ENCODE peak calls at places on chromosome 9, in nine cellular contexts. C is GM12892, R is spleen, D is Panc1, H is stomach, O is H1, I is GM12891, X is K562, M is upper lobe of left lung. U is an unnamed sample.

GRCh38 chr9:106880863-106881262 is 17.9 kb downstream of the ZNF462 start:
- DNase-seq in R (no peak), X (no peak), I (no peak), O (no peak), C (no peak), M (no peak), H (no peak), D (no peak), U (no peak)

GRCh38 chr9:96022445-96023031 is 147.0 kb downstream of the ERCC6L2 start:
- DNase-seq in I (no peak), H (no peak), O (peak), D (no peak), X (peak), R (peak), M (no peak), C (no peak), U (no peak)

GRCh38 chr9:114184071-114184470 is 28.7 kb downstream of the COL27A1 start:
- DNase-seq in M (no peak), R (peak), C (no peak), I (no peak), O (no peak), X (peak), D (no peak), H (no peak), U (no peak)

GRCh38 chr9:107681988-107682387 is 192.4 kb upstream of the KLF4 start:
- DNase-seq in M (no peak), C (no peak), X (no peak), D (no peak), R (no peak), I (no peak), H (no peak), O (no peak), U (no peak)

GRCh38 chr9:112248722-112249121 is 73.6 kb upstream of the SUSD1 start:
- DNase-seq in I (no peak), R (no peak), X (no peak), O (no peak), C (no peak), H (no peak), D (no peak), M (no peak), U (no peak)

GRCh38 chr9:113541019-113541900 is 77.7 kb downstream of the RGS3 start:
- DNase-seq in C (no peak), H (peak), O (no peak), M (no peak), R (peak), I (no peak), X (peak), D (no peak), U (no peak)

GRCh38 chr9:116555556-116556180 is 131.4 kb upstream of the TRIM32 start:
- DNase-seq in I (no peak), C (no peak), D (no peak), O (no peak), M (no peak), R (no peak), X (no peak), H (no peak), U (no peak)

GRCh38 chr9:134288731-134289130 is 37.5 kb upstream of the RXRA start:
- DNase-seq in H (no peak), M (no peak), D (no peak), R (peak), I (no peak), O (no peak), X (no peak), C (no peak), U (no peak)

GRCh38 chr9:35842795-35843194 is 13.8 kb downstream of the TMEM8B start:
- DNase-seq in C (no peak), X (no peak), I (peak), D (no peak), M (no peak), O (no peak), H (no peak), R (no peak), U (no peak)

GRCh38 chr9:101462558-101462957 is 27.0 kb upstream of the ALDOB start:
- DNase-seq in C (no peak), I (no peak), O (peak), D (no peak), H (no peak), X (peak), M (no peak), R (no peak), U (no peak)

GRCh38 chr9:132244582-132245455 is 83.0 kb downstream of the NTNG2 start:
- DNase-seq in H (peak), D (no peak), C (no peak), X (no peak), R (no peak), I (no peak), O (no peak), M (no peak), U (no peak)

GRCh38 chr9:93089481-93089991 is 6.5 kb upstream of the CARD19 start:
- DNase-seq in I (no peak), M (no peak), O (no peak), X (no peak), H (no peak), D (no peak), R (peak), C (no peak), U (no peak)

GRCh38 chr9:132182609-132183073 is 20.8 kb downstream of the NTNG2 start:
- DNase-seq in C (no peak), D (no peak), I (no peak), X (no peak), M (peak), O (no peak), R (no peak), H (no peak), U (no peak)

GRCh38 chr9:134316444-134317160 is 9.7 kb upstream of the RXRA start:
- DNase-seq in M (peak), X (peak), D (no peak), C (no peak), H (no peak), I (no peak), O (no peak), R (peak), U (no peak)

GRCh38 chr9:114845373-114845772 is 39.5 kb upstream of the TNFSF15 start:
- DNase-seq in D (no peak), C (no peak), R (no peak), I (no peak), M (peak), X (no peak), O (no peak), H (no peak), U (no peak)

GRCh38 chr9:130371196-130371966 is 73.4 kb upstream of the ASS1 start:
- DNase-seq in M (no peak), O (no peak), X (no peak), I (no peak), D (no peak), R (no peak), H (no peak), C (no peak), U (no peak)

GRCh38 chr9:116372081-116372673 is 218.6 kb downstream of the PAPPA start:
- DNase-seq in I (no peak), H (no peak), C (no peak), R (no peak), M (no peak), O (no peak), D (no peak), X (no peak), U (no peak)

GRCh38 chr9:125189011-125189360 is 617 bp downstream of the PPP6C start:
- DNase-seq in I (no peak), H (peak), D (no peak), O (no peak), X (no peak), M (no peak), C (peak), R (peak), U (no peak)

GRCh38 chr9:91948423-91949292 is 1.4 kb downstream of the ROR2 start:
- DNase-seq in D (no peak), R (no peak), O (no peak), C (no peak), X (peak), I (peak), H (peak), M (peak), U (no peak)

GRCh38 chr9:124752967-124753366 is 18.1 kb downstream of the NR6A1 start:
- DNase-seq in R (no peak), H (no peak), D (no peak), M (no peak), C (no peak), I (no peak), O (no peak), X (no peak), U (no peak)

GRCh38 chr9:110752766-110753165 is 84.2 kb downstream of the MUSK start:
- DNase-seq in C (no peak), M (no peak), X (no peak), O (no peak), D (peak), H (no peak), I (no peak), R (no peak), U (no peak)
- TF ChIP-seq POLR2AphosphoS5 in C (no peak), M (no peak), X (no peak), O (no peak), D (no peak), H (no peak), I (no peak), R (no peak), U (no peak)

DNA sequence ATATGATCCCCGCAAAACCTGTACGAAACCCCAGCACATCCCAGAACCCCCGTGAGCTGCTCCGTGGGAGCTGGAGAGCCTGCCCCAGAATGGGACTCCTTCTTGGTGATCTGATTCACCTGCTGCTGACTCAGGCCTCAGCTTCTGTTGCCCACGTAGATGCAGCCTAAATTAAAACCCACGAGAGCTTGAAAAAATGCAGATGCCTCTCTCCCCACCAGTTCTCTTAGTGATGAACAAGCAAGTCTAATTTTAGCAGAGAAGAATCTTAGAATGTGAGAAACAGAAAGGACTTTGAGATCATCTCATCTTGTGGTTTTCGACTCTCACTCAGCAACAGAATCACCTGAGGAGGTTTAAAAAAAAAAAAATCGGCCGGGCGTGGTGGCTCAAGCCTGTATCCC is 57.6 kb downstream of the TMOD1 start:
- DNase-seq in O (no peak), R (peak), M (no peak), D (no peak), C (no peak), X (no peak), I (peak), H (no peak), U (no peak)
- TF ChIP-seq POLR2AphosphoS5 in O (no peak), R (no peak), M (no peak), D (no peak), C (no peak), X (no peak), I (no peak), H (no peak), U (no peak)

GRCh38 chr9:28004900-28005299 is 431.6 kb upstream of the C9orf72 start:
- DNase-seq in I (no peak), X (no peak), M (no peak), C (no peak), H (no peak), R (no peak), D (no peak), O (no peak), U (no peak)
- TF ChIP-seq POLR2AphosphoS5 in I (no peak), X (no peak), M (no peak), C (no peak), H (no peak), R (no peak), D (no peak), O (no peak), U (no peak)

DNA sequence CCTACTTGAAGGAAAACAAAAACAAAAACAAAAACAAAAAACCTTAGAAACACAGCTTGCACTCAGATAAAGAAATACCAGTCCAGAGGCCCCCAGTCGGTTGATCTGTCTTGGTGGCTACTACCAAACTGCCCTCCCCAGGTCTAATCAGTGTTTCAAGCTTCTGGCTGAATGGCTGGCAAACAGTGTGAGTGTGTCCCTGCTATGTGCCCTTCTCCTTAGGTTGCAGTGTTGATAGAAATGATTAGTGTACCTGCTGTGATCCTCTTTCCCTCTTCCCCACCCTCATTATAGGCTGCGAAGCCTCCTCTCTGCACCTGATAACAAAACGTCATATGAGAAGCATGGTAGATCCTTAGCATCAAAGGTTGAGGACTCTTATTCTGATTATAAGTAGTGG is 12.8 kb downstream of the NR4A3 start:
- DNase-seq in H (no peak), M (no peak), I (no peak), X (no peak), O (no peak), D (no peak), R (no peak), C (no peak), U (no peak)
- TF ChIP-seq POLR2AphosphoS5 in H (no peak), M (no peak), I (no peak), X (no peak), O (no peak), D (no peak), R (no peak), C (no peak), U (no peak)

GRCh38 chr9:105694320-105694847 is at the start of gene TMEM38B:
- DNase-seq in D (no peak), R (peak), O (peak), H (peak), I (peak), X (peak), C (peak), M (peak), U (no peak)
- TF ChIP-seq POLR2AphosphoS5 in D (peak), R (peak), O (peak), H (peak), I (peak), X (peak), C (no peak), M (no peak), U (peak)

DNA sequence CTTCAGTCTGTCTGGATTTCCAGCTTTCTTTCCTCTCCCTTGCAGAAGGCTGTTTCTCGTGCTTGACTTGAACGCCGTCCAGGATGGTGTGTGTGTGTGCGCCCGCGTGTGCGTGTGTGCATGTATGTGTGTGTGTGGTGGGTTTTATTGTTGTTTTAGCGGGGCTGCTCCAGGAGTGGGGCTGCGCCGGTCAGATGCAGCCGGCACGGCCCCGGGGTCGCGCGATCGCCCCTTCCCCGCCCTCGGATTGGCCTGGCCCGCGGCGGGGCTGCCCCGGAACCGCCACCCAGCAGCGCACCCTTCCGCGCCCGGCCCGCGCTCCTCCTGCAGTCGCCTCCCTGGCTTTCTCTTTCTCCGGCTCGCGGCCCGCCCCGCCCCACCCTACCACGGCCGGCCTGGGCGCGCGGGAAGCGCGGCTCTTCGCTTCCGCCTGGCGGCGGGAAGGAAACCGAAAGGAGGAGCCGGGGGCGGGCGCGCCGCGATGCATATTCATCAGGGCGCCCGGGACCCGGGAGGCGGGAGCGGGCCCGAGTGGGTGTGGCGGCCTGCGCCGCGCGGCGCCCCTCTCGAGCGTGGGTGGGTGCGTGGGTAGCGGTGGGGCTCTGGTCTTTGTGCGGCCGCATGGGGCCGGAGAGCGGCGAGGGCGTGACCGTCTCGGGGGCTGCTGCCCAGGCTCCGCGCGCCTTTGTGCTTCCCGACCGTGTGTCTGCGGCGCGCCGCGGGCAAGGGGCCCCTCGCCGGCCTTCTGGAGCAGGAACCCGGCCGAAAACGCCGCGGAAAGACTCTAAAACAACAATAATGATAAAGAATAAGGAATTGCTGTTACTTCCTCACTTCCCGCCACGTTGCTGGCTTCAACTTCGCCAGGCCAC is 8.5 kb upstream of the NFIB start:
- DNase-seq in X (peak), R (peak), I (peak), C (peak), D (no peak), H (peak), O (no peak), M (peak), U (no peak)
- TF ChIP-seq POLR2AphosphoS5 in X (peak), R (peak), I (no peak), C (no peak), D (no peak), H (peak), O (peak), M (peak), U (peak)

DNA sequence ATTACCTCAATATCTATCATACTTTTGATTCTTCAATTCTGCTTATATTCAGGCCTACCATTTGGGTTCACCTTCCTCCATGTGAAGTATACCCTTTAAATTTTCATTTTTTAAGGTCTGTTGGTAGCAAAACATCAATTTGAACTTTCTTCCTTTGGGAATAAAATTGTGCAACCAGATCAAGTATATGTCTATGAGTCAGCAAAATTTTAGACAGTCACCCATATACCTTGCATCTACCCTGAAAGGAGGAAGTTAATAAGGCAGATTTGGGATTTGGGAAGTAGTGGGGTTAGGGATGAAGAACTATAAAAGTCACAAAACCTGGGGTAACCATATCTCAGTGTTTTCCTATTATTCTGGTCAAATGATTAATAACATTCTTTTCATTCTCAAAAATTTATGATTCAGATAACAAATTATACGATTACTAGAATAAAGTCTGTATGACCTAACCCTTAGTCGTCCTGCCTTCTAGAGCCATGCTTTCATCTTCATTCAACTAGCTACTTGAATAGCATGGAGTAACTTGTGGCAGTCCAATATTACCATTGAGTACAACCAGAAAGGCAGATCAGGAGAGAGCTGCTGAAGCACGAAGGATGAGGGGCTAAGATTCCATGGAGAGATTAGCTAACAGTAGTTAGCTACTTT is 2.8 kb upstream of the IL33 start:
- DNase-seq in M (no peak), R (no peak), I (no peak), H (no peak), O (no peak), C (no peak), X (no peak), D (no peak), U (no peak)
- TF ChIP-seq POLR2AphosphoS5 in M (no peak), R (no peak), I (no peak), H (no peak), O (no peak), C (no peak), X (no peak), D (no peak), U (no peak)

GRCh38 chr9:3277200-3277599 is 248.6 kb downstream of the RFX3 start:
- DNase-seq in X (no peak), I (no peak), D (no peak), C (no peak), O (no peak), H (no peak), R (no peak), M (no peak), U (no peak)

GRCh38 chr9:3281399-3281798 is 244.4 kb downstream of the RFX3 start:
- DNase-seq in X (no peak), D (no peak), R (no peak), C (no peak), I (no peak), O (no peak), M (no peak), H (no peak), U (no peak)

GRCh38 chr9:3285365-3286161 is 240.2 kb downstream of the RFX3 start:
- DNase-seq in O (no peak), H (no peak), M (no peak), C (no peak), I (no peak), D (no peak), R (no peak), X (no peak), U (peak)

GRCh38 chr9:3282365-3282764 is 243.4 kb downstream of the RFX3 start:
- DNase-seq in M (no peak), H (no peak), I (no peak), O (no peak), D (no peak), X (no peak), R (no peak), C (no peak), U (no peak)
- TF ChIP-seq POLR2AphosphoS5 in M (no peak), H (no peak), I (no peak), O (no peak), D (no peak), X (no peak), R (no peak), C (no peak), U (no peak)

U was measured in SK-N-MC.